ENCODE peak calls at places on chromosome 1, in seven cellular contexts. I is sigmoid colon, O is H1, X is suprapubic skin, B is A549, Q is K562, S is ovary. J is an unnamed sample.

GRCh38 chr1:179230721-179231120 is 1.2 kb upstream of the ABL2 start:
- DNase-seq in Q (peak; percentile 33), X (no peak), S (no peak), B (no peak), I (no peak), O (no peak), J (no peak)

GRCh38 chr1:116811321-116811720 is 57.1 kb downstream of the CD2 start:
- DNase-seq in I (no peak), S (no peak), O (no peak), Q (no peak), X (no peak), B (no peak), J (no peak)

GRCh38 chr1:36703526-36704208 is 221.0 kb upstream of the CSF3R start:
- DNase-seq in X (peak; percentile 24), Q (peak; percentile 87), B (peak; percentile 75), O (peak; percentile 95), I (peak; percentile 78), S (no peak), J (peak; percentile 31)

GRCh38 chr1:62887799-62888507 is 104.0 kb downstream of the ATG4C start:
- DNase-seq in X (no peak), I (no peak), S (no peak), B (no peak), Q (no peak), O (no peak), J (no peak)

GRCh38 chr1:174022080-174022975 is at the start of gene RC3H1:
- DNase-seq in I (peak; percentile 94), Q (peak; percentile 96), B (peak; percentile 67), S (peak; percentile 87), X (peak; percentile 94), O (peak; percentile 86), J (peak; percentile 84)

GRCh38 chr1:209530990-209531389 is 52.5 kb upstream of the CAMK1G start:
- DNase-seq in X (no peak), O (no peak), S (no peak), I (no peak), Q (no peak), B (no peak), J (peak; percentile 26)

GRCh38 chr1:211695135-211695816 is 19.9 kb upstream of the NEK2 start:
- DNase-seq in I (no peak), B (no peak), S (no peak), O (no peak), Q (peak; percentile 79), X (no peak), J (no peak)

GRCh38 chr1:228141871-228142615 is 2.0 kb downstream of the GUK1 start:
- DNase-seq in I (peak; percentile 61), B (no peak), O (no peak), S (no peak), Q (no peak), X (no peak), J (peak; percentile 13)

GRCh38 chr1:26945728-26946127 is 14.5 kb downstream of the KDF1 start:
- DNase-seq in B (no peak), I (no peak), S (no peak), Q (no peak), O (no peak), X (no peak), J (no peak)

GRCh38 chr1:153991806-153992205 is 1.2 kb downstream of the RPS27 start:
- DNase-seq in B (no peak), I (no peak), Q (no peak), X (no peak), S (no peak), O (no peak), J (no peak)

GRCh38 chr1:153991151-153991472 is 550 bp downstream of the RPS27 start:
- DNase-seq in I (no peak), Q (no peak), O (no peak), B (no peak), S (no peak), X (no peak), J (no peak)

GRCh38 chr1:153985984-153986761 is at the start of gene RAB13:
- DNase-seq in B (peak; percentile 94), O (peak; percentile 86), Q (peak; percentile 77), S (peak; percentile 88), X (peak; percentile 93), I (peak; percentile 96), J (peak; percentile 78)

GRCh38 chr1:153987621-153988020 is 1.5 kb upstream of the RAB13 start:
- DNase-seq in S (no peak), I (no peak), O (no peak), B (no peak), Q (no peak), X (no peak), J (no peak)

GRCh38 chr1:153990468-153991150 is at the start of gene RPS27:
- DNase-seq in X (peak; percentile 93), I (peak; percentile 98), O (peak; percentile 86), B (peak; percentile 97), S (peak; percentile 91), Q (peak; percentile 98), J (peak; percentile 79)
- TF ChIP-seq EP300 in X (no peak), I (no peak), O (no peak), B (no peak), S (peak; percentile 86), Q (peak; percentile 53), J (peak; percentile 92)

GRCh38 chr1:218829143-218829542 is 344.5 kb upstream of the LYPLAL1 start:
- DNase-seq in Q (no peak), O (no peak), B (no peak), I (no peak), S (no peak), X (no peak), J (no peak)

GRCh38 chr1:218823291-218823900 is 350.3 kb upstream of the LYPLAL1 start:
- DNase-seq in O (no peak), B (no peak), X (no peak), S (no peak), I (no peak), Q (no peak), J (no peak)

GRCh38 chr1:218828125-218828650 is 345.5 kb upstream of the LYPLAL1 start:
- DNase-seq in B (no peak), I (no peak), S (no peak), X (no peak), O (no peak), Q (no peak), J (no peak)

GRCh38 chr1:218827486-218827885 is 346.2 kb upstream of the LYPLAL1 start:
- DNase-seq in B (no peak), X (no peak), Q (no peak), I (no peak), S (no peak), O (no peak), J (no peak)
- TF ChIP-seq EP300 in B (no peak), X (no peak), Q (no peak), I (no peak), S (no peak), O (no peak), J (no peak)

DNA sequence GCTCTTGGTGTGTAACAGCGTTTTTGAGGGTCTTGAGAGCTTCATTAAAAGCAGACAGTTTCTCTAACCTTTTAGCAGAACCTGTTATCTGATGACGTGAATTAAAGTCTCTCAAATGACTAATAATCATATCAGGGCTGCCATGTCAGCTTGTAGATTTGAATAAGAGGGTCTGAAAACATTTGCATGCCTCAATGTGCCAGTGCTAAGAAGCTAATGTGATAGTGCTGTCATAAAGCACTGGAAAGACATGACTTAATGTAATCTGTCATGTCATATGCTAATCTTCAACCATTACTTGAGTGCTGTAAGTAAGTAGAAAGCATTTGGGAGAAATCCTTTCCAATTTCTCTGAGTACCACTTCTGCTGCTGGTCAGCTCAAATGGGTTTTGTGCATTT is 609.1 kb downstream of the LMO4 start:
- DNase-seq in I (no peak), X (no peak), O (no peak), Q (no peak), S (no peak), B (no peak), J (no peak)
- TF ChIP-seq EP300 in I (no peak), X (no peak), O (no peak), Q (no peak), S (no peak), B (no peak), J (no peak)

GRCh38 chr1:64231153-64231552 is 27.7 kb downstream of the UBE2U start:
- DNase-seq in Q (no peak), I (no peak), S (no peak), B (no peak), X (no peak), O (no peak), J (no peak)
- TF ChIP-seq EP300 in Q (no peak), I (no peak), S (no peak), B (no peak), X (no peak), O (no peak), J (no peak)

J was measured in tibial nerve.